ENCODE peak calls at places on chromosomes 3 and 15, in ten cellular contexts. Y is HS-27A; A is fibroblast of the aortic adventitia; L is iPS-NIHi11; S is A549; C is naive thymus-derived CD8-positive, alpha-beta T cell; Q is HuH-7; H is amniotic stem cell; V is sciatic nerve; I is B cell. P is an unnamed sample.

GRCh38 chr3:143979813-143980212 is 8.2 kb downstream of the DIPK2A start:
- DNase-seq in Y (no peak), A (peak; percentile 44), L (no peak), S (no peak), C (no peak), Q (no peak), H (no peak), V (no peak), I (no peak), P (no peak)

GRCh38 chr3:117454236-117454635 is 744.7 kb downstream of the TUSC7 start:
- DNase-seq in Y (no peak), A (no peak), L (peak; percentile 10), S (peak; percentile 4), C (no peak), Q (no peak), H (no peak), V (no peak), I (no peak), P (no peak)

GRCh38 chr15:63463030-63463429 is 41.4 kb upstream of the USP3 start:
- DNase-seq in Y (no peak), A (no peak), L (no peak), S (no peak), C (no peak), Q (no peak), H (no peak), V (no peak), I (no peak), P (no peak)

GRCh38 chr15:39364721-39365120 is 216.2 kb upstream of the THBS1 start:
- DNase-seq in Y (no peak), A (no peak), L (no peak), S (no peak), C (no peak), Q (no peak), H (no peak), V (no peak), I (no peak), P (no peak)

GRCh38 chr15:63291507-63291906 is 14.1 kb downstream of the APH1B start:
- DNase-seq in Y (peak; percentile 90), A (peak; percentile 87), L (no peak), S (peak; percentile 17), C (no peak), Q (no peak), H (peak; percentile 48), V (no peak), I (no peak), P (no peak)

GRCh38 chr15:88646088-88646405 is 7.2 kb downstream of the ISG20 start:
- DNase-seq in Y (no peak), A (no peak), L (no peak), S (no peak), C (no peak), Q (no peak), H (no peak), V (no peak), I (no peak), P (no peak)

GRCh38 chr3:68919000-68919399 is 13.3 kb downstream of the TAFA4 start:
- DNase-seq in Y (no peak), A (peak; percentile 29), L (peak; percentile 63), S (no peak), C (no peak), Q (no peak), H (no peak), V (no peak), I (no peak), P (peak; percentile 34)

GRCh38 chr3:197366301-197367044 is 68.1 kb upstream of the DLG1 start:
- DNase-seq in Y (peak; percentile 78), A (peak; percentile 23), L (peak; percentile 5), S (no peak), C (no peak), Q (no peak), H (no peak), V (no peak), I (no peak), P (no peak)

GRCh38 chr3:104460477-104461406 is 906.0 kb upstream of the ALCAM start:
- DNase-seq in Y (no peak), A (peak; percentile 80), L (peak; percentile 50), S (no peak), C (no peak), Q (no peak), H (peak; percentile 28), V (no peak), I (no peak), P (peak; percentile 23)

GRCh38 chr15:44501768-44502366 is 35.1 kb upstream of the EIF3J start:
- DNase-seq in Y (no peak), A (peak; percentile 68), L (peak; percentile 23), S (peak; percentile 20), C (no peak), Q (peak; percentile 17), H (peak; percentile 28), V (no peak), I (no peak), P (peak; percentile 55)

GRCh38 chr3:100159564-100160153 is 45.4 kb upstream of the FILIP1L start:
- DNase-seq in Y (peak; percentile 43), A (peak; percentile 88), L (no peak), S (no peak), C (no peak), Q (no peak), H (peak; percentile 54), V (no peak), I (no peak), P (no peak)

GRCh38 chr3:157368171-157368570 is 68.5 kb upstream of the PTX3 start:
- DNase-seq in Y (no peak), A (no peak), L (peak; percentile 16), S (no peak), C (no peak), Q (no peak), H (no peak), V (no peak), I (no peak), P (no peak)

GRCh38 chr3:13580256-13581023 is 31.5 kb downstream of the FBLN2 start:
- DNase-seq in Y (no peak), A (no peak), L (no peak), S (no peak), C (no peak), Q (no peak), H (no peak), V (peak; percentile 48), I (no peak), P (no peak)

GRCh38 chr15:39736646-39737550 is 45.7 kb downstream of the FSIP1 start:
- DNase-seq in Y (no peak), A (no peak), L (no peak), S (no peak), C (no peak), Q (no peak), H (no peak), V (no peak), I (no peak), P (no peak)

GRCh38 chr3:98662699-98663098 is 69.3 kb upstream of the CPOX start:
- DNase-seq in Y (no peak), A (no peak), L (no peak), S (no peak), C (no peak), Q (no peak), H (no peak), V (no peak), I (no peak), P (no peak)

GRCh38 chr15:90478981-90479481 is 50.7 kb upstream of the CRTC3 start:
- DNase-seq in Y (no peak), A (peak; percentile 14), L (no peak), S (no peak), C (no peak), Q (no peak), H (no peak), V (no peak), I (peak; percentile 46), P (no peak)